ENCODE peak calls at places on chromosome 1, in ten cellular contexts. I is H9, L is K562, Y is GM12865, Z is lower leg skin, B is ascending aorta, O is GM20000, V is endodermal cell, Q is choroid plexus epithelial cell, U is neural crest cell. D is an unnamed sample.

GRCh38 chr1:154501423-154502065 is 475 bp upstream of the TDRD10 start:
- DNase-seq in U (no peak), Z (no peak), Y (no peak), V (peak), I (peak), O (peak), B (no peak), L (no peak), Q (no peak), D (peak)

GRCh38 chr1:25727819-25728286 is 72.1 kb upstream of the SELENON start:
- DNase-seq in O (no peak), Q (peak), Z (peak), Y (no peak), I (no peak), L (peak), B (no peak), U (no peak), V (peak), D (peak)

GRCh38 chr1:112794654-112795239 is 79.6 kb upstream of the PPM1J start:
- DNase-seq in U (no peak), I (peak), Z (no peak), B (no peak), V (no peak), Q (no peak), Y (peak), O (no peak), L (peak), D (no peak)

GRCh38 chr1:13930151-13930550 is 230.2 kb downstream of the PRDM2 start:
- DNase-seq in Q (peak), L (peak), U (no peak), I (peak), V (peak), Y (peak), Z (no peak), B (no peak), O (peak), D (peak)

GRCh38 chr1:117268926-117269378 is 58.2 kb upstream of the VTCN1 start:
- DNase-seq in V (peak), L (no peak), Z (no peak), B (no peak), Y (no peak), Q (peak), U (no peak), I (peak), O (no peak), D (no peak)

GRCh38 chr1:195894411-195894810 is 713.8 kb downstream of the KCNT2 start:
- DNase-seq in Q (peak), V (no peak), B (no peak), I (no peak), Y (no peak), Z (no peak), U (no peak), O (no peak), L (no peak), D (no peak)

GRCh38 chr1:93585059-93585966 is 96.3 kb downstream of the BCAR3 start:
- DNase-seq in Y (no peak), Q (peak), Z (peak), O (no peak), V (peak), L (no peak), B (no peak), U (no peak), I (no peak), D (peak)

GRCh38 chr1:153752561-153753195 is 22.5 kb upstream of the SLC27A3 start:
- DNase-seq in Q (peak), B (peak), O (no peak), Z (peak), V (no peak), I (no peak), Y (no peak), U (no peak), L (no peak), D (no peak)

GRCh38 chr1:20551161-20551560 is 1.2 kb upstream of the FAM43B start:
- DNase-seq in O (no peak), I (no peak), L (no peak), B (no peak), Z (no peak), Q (no peak), Y (no peak), V (no peak), U (no peak), D (peak)

GRCh38 chr1:15212216-15212988 is 34.6 kb upstream of the FHAD1 start:
- DNase-seq in U (no peak), Z (no peak), Y (no peak), O (no peak), Q (no peak), L (no peak), B (no peak), I (no peak), V (no peak), D (no peak)

GRCh38 chr1:227895828-227896685 is 51.7 kb downstream of the WNT9A start:
- DNase-seq in Q (no peak), V (peak), Y (no peak), I (peak), B (peak), U (peak), Z (no peak), O (no peak), L (no peak), D (peak)

GRCh38 chr1:201396859-201397464 is 2.2 kb downstream of the LAD1 start:
- DNase-seq in Q (no peak), Y (no peak), U (no peak), L (no peak), V (no peak), B (no peak), O (no peak), I (no peak), Z (peak), D (peak)

GRCh38 chr1:231200417-231201031 is 38.7 kb downstream of the TRIM67 start:
- DNase-seq in V (no peak), B (no peak), Y (no peak), I (no peak), O (no peak), U (no peak), L (peak), Q (peak), Z (no peak), D (no peak)

GRCh38 chr1:202281316-202282016 is 60.3 kb downstream of the UBE2T start:
- DNase-seq in V (no peak), U (no peak), Y (no peak), B (no peak), L (no peak), Z (no peak), I (no peak), O (no peak), Q (peak), D (no peak)

GRCh38 chr1:73491641-73492040 is 706.3 kb downstream of the LRRIQ3 start:
- DNase-seq in B (no peak), L (no peak), Z (no peak), V (no peak), I (no peak), Q (no peak), U (no peak), O (no peak), Y (no peak), D (no peak)

GRCh38 chr1:207342351-207342750 is 20.9 kb downstream of the CD55 start:
- DNase-seq in Y (no peak), L (no peak), B (no peak), O (no peak), V (no peak), U (no peak), Q (no peak), I (no peak), Z (no peak), D (no peak)

GRCh38 chr1:93000751-93001175 is 39.5 kb upstream of the DIPK1A start:
- DNase-seq in O (no peak), I (no peak), Y (peak), Z (no peak), B (no peak), V (no peak), U (no peak), L (no peak), Q (peak), D (no peak)

GRCh38 chr1:205346956-205347574 is 9.7 kb downstream of the KLHDC8A start:
- DNase-seq in L (no peak), O (no peak), I (no peak), Z (no peak), B (no peak), V (no peak), Y (no peak), U (no peak), Q (no peak), D (no peak)

GRCh38 chr1:244353572-244354091 is 98.1 kb downstream of the ADSS2 start:
- DNase-seq in V (peak), Y (peak), L (peak), Q (peak), B (peak), I (peak), O (peak), Z (peak), U (no peak), D (no peak)

GRCh38 chr1:229440821-229441537 is 7.1 kb upstream of the ACTA1 start:
- DNase-seq in B (no peak), L (no peak), U (no peak), Y (peak), V (peak), I (no peak), O (peak), Q (peak), Z (no peak), D (no peak)

GRCh38 chr1:53702287-53702805 is 36.6 kb downstream of the GLIS1 start:
- DNase-seq in V (no peak), I (no peak), U (no peak), Q (no peak), Y (no peak), Z (no peak), L (no peak), B (no peak), O (no peak), D (no peak)

GRCh38 chr1:25051906-25052305 is 121.8 kb upstream of the RUNX3 start:
- DNase-seq in B (no peak), Z (no peak), U (no peak), I (no peak), V (no peak), Q (no peak), Y (no peak), O (no peak), L (no peak), D (no peak)

GRCh38 chr1:54262244-54262643 is 62.3 kb downstream of the MRPL37 start:
- DNase-seq in B (no peak), I (no peak), Y (no peak), Q (no peak), L (no peak), V (no peak), U (no peak), O (no peak), Z (no peak), D (no peak)

GRCh38 chr1:236280438-236281285 is 1.1 kb downstream of the ERO1B start:
- DNase-seq in I (peak), Q (peak), Z (peak), B (no peak), U (no peak), O (peak), Y (peak), L (peak), V (peak), D (peak)

GRCh38 chr1:187413770-187414169 is 585.0 kb downstream of the PLA2G4A start:
- DNase-seq in I (no peak), Z (no peak), Y (no peak), B (no peak), L (no peak), V (no peak), U (no peak), O (no peak), Q (peak), D (no peak)

GRCh38 chr1:199688133-199688676 is 339.3 kb upstream of the NR5A2 start:
- DNase-seq in Q (no peak), U (no peak), V (no peak), I (no peak), L (no peak), Z (no peak), Y (no peak), B (no peak), O (no peak), D (no peak)

GRCh38 chr1:87673748-87674147 is 345.1 kb downstream of the LMO4 start:
- DNase-seq in L (no peak), B (no peak), Y (no peak), Q (peak), V (no peak), Z (no peak), O (no peak), U (no peak), I (no peak), D (no peak)

GRCh38 chr1:53328490-53329182 is 766 bp upstream of the LRP8 start:
- DNase-seq in L (no peak), I (peak), Z (no peak), Y (peak), B (no peak), Q (no peak), V (peak), U (no peak), O (no peak), D (peak)

GRCh38 chr1:42765832-42766722 is 751 bp downstream of the P3H1 start:
- DNase-seq in Y (peak), L (peak), Q (peak), V (peak), Z (no peak), U (peak), B (no peak), O (peak), I (peak), D (peak)

GRCh38 chr1:80258659-80259058 is 1252.1 kb upstream of the ADGRL4 start:
- DNase-seq in O (no peak), Q (no peak), B (no peak), V (no peak), L (no peak), U (no peak), Z (no peak), I (no peak), Y (no peak), D (no peak)

GRCh38 chr1:110668523-110668922 is 6.2 kb downstream of the KCNA3 start:
- DNase-seq in V (no peak), Y (no peak), L (no peak), O (no peak), U (no peak), I (no peak), Q (no peak), B (no peak), Z (no peak), D (no peak)

GRCh38 chr1:110672001-110672752 is 2.6 kb downstream of the KCNA3 start:
- DNase-seq in V (peak), Q (no peak), U (peak), L (peak), Z (no peak), I (peak), O (peak), Y (peak), B (no peak), D (no peak)

GRCh38 chr1:110672753-110673108 is 2.0 kb downstream of the KCNA3 start:
- DNase-seq in Y (peak), Z (no peak), I (no peak), V (no peak), Q (no peak), U (no peak), L (no peak), O (peak), B (no peak), D (no peak)

GRCh38 chr1:110671323-110671722 is 3.4 kb downstream of the KCNA3 start:
- DNase-seq in L (no peak), Q (no peak), I (no peak), V (no peak), O (peak), B (no peak), U (no peak), Z (no peak), Y (peak), D (no peak)

GRCh38 chr1:110667766-110668165 is 7.0 kb downstream of the KCNA3 start:
- DNase-seq in Z (no peak), L (no peak), V (no peak), Q (no peak), O (no peak), Y (no peak), B (no peak), I (no peak), U (no peak), D (no peak)
- TF ChIP-seq CTCF in Z (no peak), L (no peak), V (no peak), Q (no peak), O (no peak), Y (no peak), B (no peak), I (no peak), U (no peak), D (no peak)

DNA sequence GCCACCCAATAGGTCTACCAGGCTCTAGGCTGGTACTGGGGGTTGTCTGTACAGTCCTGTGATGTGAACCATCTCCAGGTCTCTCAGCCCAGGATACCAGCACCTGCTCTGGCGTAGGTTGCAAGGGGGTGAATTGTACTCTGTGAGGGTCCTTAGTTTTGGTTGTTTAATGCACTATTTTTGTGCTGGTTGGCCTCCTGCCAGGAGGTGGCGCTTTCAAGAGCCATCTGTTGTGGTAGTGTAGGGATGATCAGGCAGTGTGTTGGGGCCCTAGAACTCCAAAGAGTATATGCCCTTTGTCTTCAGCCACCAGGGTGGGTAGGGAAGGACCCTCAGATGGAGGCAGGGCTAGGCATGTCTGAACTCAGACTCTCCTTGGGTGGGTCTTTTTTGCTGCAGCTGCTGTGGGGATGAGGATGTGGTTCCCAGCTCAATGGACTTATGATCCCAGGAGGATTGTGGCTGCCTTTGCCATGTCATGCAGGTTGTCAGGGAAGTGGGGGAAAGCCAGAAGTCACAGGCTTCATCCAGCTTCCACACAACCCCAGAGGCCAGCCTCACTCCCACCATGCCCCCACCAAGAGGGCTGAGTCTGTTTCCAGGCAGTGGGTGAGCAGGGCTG is 301.8 kb upstream of the CHRM3 start:
- DNase-seq in O (no peak), Q (no peak), V (no peak), B (no peak), Y (no peak), I (no peak), L (no peak), U (no peak), Z (no peak), D (no peak)
- TF ChIP-seq CTCF in O (no peak), Q (no peak), V (peak), B (no peak), Y (no peak), I (peak), L (no peak), U (no peak), Z (no peak), D (no peak)

GRCh38 chr1:159854693-159855192 is 7.7 kb downstream of the VSIG8 start:
- DNase-seq in Y (peak), V (peak), O (peak), I (peak), L (peak), B (peak), Q (peak), Z (peak), U (peak), D (peak)
- TF ChIP-seq CTCF in Y (no peak), V (no peak), O (no peak), I (no peak), L (no peak), B (no peak), Q (no peak), Z (no peak), U (peak), D (peak)

DNA sequence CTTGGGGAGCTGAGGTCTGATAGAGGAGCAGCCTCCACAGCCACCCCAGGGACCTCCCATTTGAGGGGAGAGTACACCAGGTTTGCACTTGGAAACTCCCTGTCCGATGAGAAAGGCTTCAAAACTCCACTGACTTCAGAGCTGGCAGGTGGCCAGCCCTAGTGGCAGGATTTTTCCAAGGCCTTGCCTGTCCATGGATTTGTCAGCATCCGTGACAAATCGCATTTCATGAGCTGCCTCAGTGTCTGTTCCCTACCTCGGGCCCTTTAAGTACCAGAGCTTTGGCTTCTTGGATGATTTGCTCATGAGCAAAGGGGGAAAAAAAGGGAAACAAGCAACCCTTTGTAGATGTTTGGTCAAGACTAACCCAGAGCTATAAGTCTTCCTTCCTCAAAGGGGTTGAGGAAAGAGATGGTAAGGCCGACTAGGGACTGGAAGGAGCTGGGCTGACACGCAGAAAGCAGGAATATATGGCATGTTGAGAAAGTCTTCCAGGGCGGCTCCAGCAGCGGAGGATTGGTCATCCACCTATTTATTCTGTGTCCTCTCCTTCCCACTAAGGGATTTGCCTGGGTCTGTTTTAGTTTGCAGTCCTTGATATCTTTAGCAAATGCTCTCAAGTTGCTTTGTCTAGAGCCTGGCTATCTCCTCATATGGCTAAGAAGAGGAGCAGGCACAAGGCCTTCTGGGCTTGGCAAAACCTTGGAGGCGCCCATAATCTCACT is 2.7 kb upstream of the HSPG2 start:
- DNase-seq in V (no peak), U (no peak), I (no peak), Y (peak), L (peak), Z (peak), Q (peak), O (no peak), B (peak), D (peak)
- TF ChIP-seq CTCF in V (peak), U (peak), I (peak), Y (no peak), L (no peak), Z (no peak), Q (peak), O (no peak), B (peak), D (peak)

GRCh38 chr1:22507582-22507981 is 55.7 kb upstream of the EPHA8 start:
- DNase-seq in V (no peak), Y (no peak), B (no peak), Z (no peak), U (no peak), O (no peak), I (no peak), Q (no peak), L (no peak), D (peak)
- TF ChIP-seq CTCF in V (peak), Y (no peak), B (no peak), Z (no peak), U (no peak), O (no peak), I (no peak), Q (no peak), L (no peak), D (peak)

GRCh38 chr1:3731951-3732746 is 20.1 kb upstream of the CCDC27 start:
- DNase-seq in Z (no peak), B (no peak), L (no peak), V (no peak), U (no peak), Y (no peak), Q (no peak), I (no peak), O (no peak), D (no peak)

GRCh38 chr1:3733603-3734591 is 18.4 kb upstream of the CCDC27 start:
- DNase-seq in I (no peak), O (no peak), Q (no peak), L (no peak), Z (no peak), U (no peak), V (no peak), B (no peak), Y (no peak), D (no peak)

GRCh38 chr1:3734602-3735001 is 17.6 kb upstream of the CCDC27 start:
- DNase-seq in V (no peak), Z (no peak), U (no peak), Y (no peak), O (no peak), L (no peak), I (no peak), B (no peak), Q (no peak), D (no peak)

GRCh38 chr1:3731543-3731942 is 20.7 kb upstream of the CCDC27 start:
- DNase-seq in B (no peak), Y (no peak), O (no peak), V (no peak), L (no peak), Q (no peak), Z (no peak), U (no peak), I (no peak), D (no peak)

DNA sequence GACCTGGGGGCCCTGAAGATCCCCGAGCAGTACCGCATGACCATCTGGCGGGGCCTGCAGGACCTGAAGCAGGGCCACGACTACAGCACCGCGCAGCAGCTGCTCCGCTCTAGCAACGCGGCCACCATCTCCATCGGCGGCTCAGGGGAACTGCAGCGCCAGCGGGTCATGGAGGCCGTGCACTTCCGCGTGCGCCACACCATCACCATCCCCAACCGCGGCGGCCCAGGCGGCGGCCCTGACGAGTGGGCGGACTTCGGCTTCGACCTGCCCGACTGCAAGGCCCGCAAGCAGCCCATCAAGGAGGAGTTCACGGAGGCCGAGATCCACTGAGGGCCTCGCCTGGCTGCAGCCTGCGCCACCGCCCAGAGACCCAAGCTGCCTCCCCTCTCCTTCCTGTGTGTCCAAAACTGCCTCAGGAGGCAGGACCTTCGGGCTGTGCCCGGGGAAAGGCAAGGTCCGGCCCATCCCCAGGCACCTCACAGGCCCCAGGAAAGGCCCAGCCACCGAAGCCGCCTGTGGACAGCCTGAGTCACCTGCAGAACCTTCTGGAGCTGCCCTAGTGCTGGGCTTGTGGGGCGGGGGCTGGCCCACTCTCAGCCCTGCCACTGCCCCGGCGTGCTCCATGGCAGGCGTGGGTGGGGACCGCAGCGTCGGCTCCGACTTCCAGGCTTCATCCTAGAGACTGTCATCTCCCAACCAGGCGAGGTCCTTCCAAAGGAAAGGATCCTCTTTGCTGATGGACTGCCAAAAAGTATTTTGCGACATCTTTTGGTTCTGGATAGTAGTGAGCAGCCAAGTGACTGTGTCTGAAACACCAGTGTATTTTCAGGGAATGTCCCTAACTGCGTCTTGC is 19.3 kb upstream of the CCDC27 start:
- DNase-seq in V (peak), O (no peak), Y (no peak), U (no peak), Z (no peak), L (no peak), I (peak), Q (no peak), B (no peak), D (no peak)
- TF ChIP-seq CTCF in V (peak), O (no peak), Y (no peak), U (no peak), Z (no peak), L (no peak), I (no peak), Q (no peak), B (no peak), D (no peak)